ENCODE peak calls at places on chromosomes 3 and 15, in seven cellular contexts. Y is H1, H is aorta, I is neuronal stem cell, A is astrocyte of the spinal cord, J is cardiac fibroblast, O is adrenal gland. N is an unnamed sample.

GRCh38 chr3:66405701-66406091 is 95.1 kb downstream of the LRIG1 start:
- DNase-seq in Y (no peak), H (peak; percentile 88), I (no peak), A (peak; percentile 86), J (peak; percentile 40), O (peak; percentile 38), N (peak; percentile 44)

GRCh38 chr15:89803941-89804800 is 10.5 kb downstream of the ANPEP start:
- DNase-seq in Y (no peak), H (peak; percentile 77), I (no peak), A (no peak), J (peak; percentile 36), O (no peak), N (no peak)

GRCh38 chr3:161498259-161498921 is 1.8 kb downstream of the OTOL1 start:
- DNase-seq in Y (no peak), H (no peak), I (no peak), A (no peak), J (no peak), O (no peak), N (no peak)

GRCh38 chr3:34683851-34684250 is 885.4 kb downstream of the PDCD6IP start:
- DNase-seq in Y (peak; percentile 41), H (peak; percentile 88), I (peak; percentile 51), A (peak; percentile 59), J (peak; percentile 56), O (peak; percentile 31), N (no peak)

GRCh38 chr15:26082833-26083174 is 219.7 kb upstream of the ATP10A start:
- DNase-seq in Y (no peak), H (no peak), I (no peak), A (peak; percentile 0), J (no peak), O (no peak), N (no peak)

GRCh38 chr15:60838206-60838605 is 359.3 kb upstream of the ICE2 start:
- DNase-seq in Y (no peak), H (no peak), I (no peak), A (no peak), J (no peak), O (no peak), N (no peak)

GRCh38 chr15:89367485-89368451 is 33.1 kb upstream of the POLG start:
- DNase-seq in Y (no peak), H (peak; percentile 74), I (no peak), A (no peak), J (no peak), O (no peak), N (no peak)

GRCh38 chr15:49901867-49902775 is 216.9 kb downstream of the ATP8B4 start:
- DNase-seq in Y (no peak), H (no peak), I (no peak), A (peak; percentile 65), J (peak; percentile 83), O (no peak), N (no peak)

DNA sequence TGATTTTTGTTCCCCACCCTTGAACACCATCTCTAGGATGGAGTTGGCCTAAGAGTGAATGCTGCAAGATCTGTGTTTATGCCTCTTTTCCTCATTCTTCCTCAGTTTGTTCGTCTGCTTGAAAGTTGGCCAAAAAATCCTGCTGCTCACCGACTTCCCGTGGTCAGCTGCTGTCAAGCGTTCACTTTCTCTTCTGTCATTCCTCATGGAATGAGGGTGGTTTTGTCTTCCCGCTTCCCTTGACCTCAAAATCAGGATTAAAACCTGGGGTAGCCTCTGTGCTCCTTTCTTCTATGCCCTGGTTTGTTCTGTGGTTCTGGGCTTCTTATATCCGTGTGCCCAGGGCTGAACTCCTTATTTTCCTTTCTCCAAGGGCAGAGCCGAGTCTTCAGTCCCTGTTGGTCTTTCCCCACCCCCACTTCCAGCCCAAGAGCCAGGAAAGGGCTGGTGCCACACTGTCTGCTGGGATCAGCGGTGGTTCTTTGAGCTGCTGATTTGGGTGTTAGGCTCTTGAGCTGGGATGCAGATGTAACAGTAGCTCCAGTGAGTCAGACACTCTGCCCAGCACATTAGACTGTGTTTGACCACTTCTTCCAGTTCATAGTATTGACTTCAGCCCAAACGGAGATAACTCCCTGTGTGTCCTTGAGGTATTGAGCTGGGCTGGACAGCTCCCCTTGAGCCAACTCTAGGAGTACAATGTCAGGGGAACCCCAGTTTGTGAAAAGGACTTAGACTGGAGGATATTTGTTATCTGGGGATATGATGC is 2.3 kb downstream of the SERF2 start:
- DNase-seq in Y (no peak), H (no peak), I (no peak), A (peak; percentile 41), J (peak; percentile 53), O (peak; percentile 65), N (peak; percentile 22)
- H3K4me3 ChIP-seq in Y (no peak overlapping the region), H (no peak overlapping the region), I (peak overlapping the region; percentile 5), A (no peak overlapping the region), J (no peak overlapping the region), O (no peak overlapping the region), N (peak overlapping the region; percentile 99)

GRCh38 chr3:10712121-10712520 is 103.9 kb upstream of the SLC6A11 start:
- DNase-seq in Y (no peak), H (no peak), I (no peak), A (no peak), J (no peak), O (no peak), N (no peak)

GRCh38 chr3:10707089-10707983 is 108.7 kb upstream of the SLC6A11 start:
- DNase-seq in Y (no peak), H (no peak), I (peak; percentile 30), A (no peak), J (no peak), O (no peak), N (no peak)

GRCh38 chr3:10709110-10709781 is 106.8 kb upstream of the SLC6A11 start:
- DNase-seq in Y (no peak), H (no peak), I (no peak), A (no peak), J (no peak), O (no peak), N (no peak)

GRCh38 chr3:10706156-10707088 is 109.6 kb upstream of the SLC6A11 start:
- DNase-seq in Y (no peak), H (no peak), I (no peak), A (no peak), J (no peak), O (no peak), N (no peak)

GRCh38 chr3:10707984-10708868 is 107.8 kb upstream of the SLC6A11 start:
- DNase-seq in Y (no peak), H (no peak), I (no peak), A (no peak), J (no peak), O (no peak), N (no peak)
- H3K4me3 ChIP-seq in Y (peak overlapping the region; percentile 18), H (peak overlapping the region; percentile 0), I (no peak overlapping the region), A (no peak overlapping the region), J (no peak overlapping the region), O (no peak overlapping the region), N (no peak overlapping the region)

GRCh38 chr3:172448661-172449467 is 608 bp upstream of the GHSR start:
- DNase-seq in Y (no peak), H (no peak), I (no peak), A (no peak), J (no peak), O (no peak), N (no peak)

GRCh38 chr3:172454180-172454579 is 5.9 kb upstream of the GHSR start:
- DNase-seq in Y (no peak), H (no peak), I (no peak), A (no peak), J (no peak), O (no peak), N (no peak)

GRCh38 chr3:172447611-172448579 is at the start of gene GHSR:
- DNase-seq in Y (no peak), H (no peak), I (no peak), A (no peak), J (no peak), O (no peak), N (no peak)

GRCh38 chr3:172446198-172446597 is 2.1 kb downstream of the GHSR start:
- DNase-seq in Y (no peak), H (no peak), I (no peak), A (no peak), J (no peak), O (no peak), N (no peak)

DNA sequence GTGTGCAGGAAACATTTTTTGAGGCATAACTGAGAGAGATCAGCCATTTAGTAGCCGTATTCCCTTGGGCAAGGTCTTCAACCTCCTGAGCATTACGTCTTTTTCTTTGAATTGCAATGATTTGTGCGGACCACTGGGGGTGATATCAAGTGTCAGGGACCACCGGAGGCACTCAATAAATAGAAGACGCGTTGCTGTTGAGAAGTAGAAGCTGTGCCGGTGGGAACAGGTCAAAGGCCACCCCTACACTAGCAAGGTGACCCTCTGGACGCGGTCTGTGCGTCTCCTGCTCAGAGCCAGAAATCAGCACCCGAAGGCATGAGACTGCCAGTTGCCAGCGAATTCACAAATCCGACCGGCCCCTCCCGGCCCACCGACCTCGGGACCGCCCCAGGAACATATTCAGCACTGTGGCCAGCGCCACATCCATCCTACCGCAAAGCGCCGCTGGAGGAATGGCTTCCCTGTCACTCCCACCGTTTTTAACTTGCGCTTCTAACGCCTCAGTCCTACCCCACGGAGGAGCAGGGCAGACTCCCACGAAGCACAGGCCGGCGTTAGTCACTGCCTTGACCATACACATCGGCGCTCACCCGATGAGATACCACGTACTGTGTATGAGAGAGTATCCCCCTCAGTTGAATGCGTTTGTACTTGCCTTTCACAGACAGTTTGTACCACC is 1.4 kb upstream of the GHSR start:
- DNase-seq in Y (no peak), H (peak; percentile 81), I (peak; percentile 65), A (peak; percentile 36), J (peak; percentile 39), O (peak; percentile 49), N (no peak)
- H3K4me3 ChIP-seq in Y (peak overlapping the region; percentile 22), H (no peak overlapping the region), I (no peak overlapping the region), A (no peak overlapping the region), J (no peak overlapping the region), O (no peak overlapping the region), N (no peak overlapping the region)

GRCh38 chr15:63718590-63719035 is 115.1 kb downstream of the HERC1 start:
- DNase-seq in Y (no peak), H (no peak), I (no peak), A (peak; percentile 64), J (peak; percentile 57), O (no peak), N (peak; percentile 2)

GRCh38 chr15:63709365-63709764 is 112.2 kb downstream of the FBXL22 start:
- DNase-seq in Y (no peak), H (no peak), I (no peak), A (no peak), J (no peak), O (no peak), N (no peak)

GRCh38 chr15:63708141-63708772 is 111.1 kb downstream of the FBXL22 start:
- DNase-seq in Y (no peak), H (no peak), I (no peak), A (peak; percentile 27), J (peak; percentile 69), O (no peak), N (no peak)

GRCh38 chr15:63715818-63716217 is 117.9 kb downstream of the HERC1 start:
- DNase-seq in Y (no peak), H (no peak), I (no peak), A (no peak), J (no peak), O (no peak), N (no peak)

DNA sequence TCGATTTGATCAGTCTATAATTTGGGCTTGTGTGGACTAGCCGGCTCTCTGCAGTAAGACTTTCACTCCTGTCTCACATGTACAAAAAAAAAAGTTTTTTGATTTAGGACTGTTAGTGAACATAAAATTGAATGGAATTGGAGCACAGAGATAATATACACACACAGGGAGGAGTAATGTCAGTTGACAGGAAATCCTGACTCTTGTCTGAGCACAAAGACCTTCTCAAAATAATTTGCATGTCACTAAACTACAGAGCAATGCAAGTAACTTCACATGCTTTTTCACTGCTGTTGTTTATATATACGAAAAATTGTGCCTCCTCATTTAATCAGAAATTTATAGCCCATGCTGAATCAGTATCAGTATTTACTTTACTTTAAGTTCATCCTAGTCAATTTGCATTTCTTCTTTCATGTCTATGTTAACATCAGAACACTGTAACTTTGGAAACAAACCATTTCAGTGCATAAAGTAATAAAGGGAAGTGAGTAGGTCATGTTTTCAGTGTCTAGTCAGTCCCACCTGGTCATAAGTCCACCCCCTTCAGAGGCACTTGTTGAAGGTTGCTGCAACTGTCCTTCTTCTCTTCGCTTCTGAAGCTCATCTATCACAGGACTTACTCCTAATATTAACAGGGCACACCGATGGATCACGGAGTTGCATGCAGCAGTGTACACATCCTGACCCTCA is 115.8 kb downstream of the FBXL22 start:
- DNase-seq in Y (no peak), H (no peak), I (no peak), A (no peak), J (no peak), O (no peak), N (no peak)
- H3K4me3 ChIP-seq in Y (no peak overlapping the region), H (no peak overlapping the region), I (no peak overlapping the region), A (no peak overlapping the region), J (no peak overlapping the region), O (no peak overlapping the region), N (no peak overlapping the region)

N was measured in retinal pigment epithelial cell.